ENCODE peak calls at places on chromosomes 3 and 15, in ten cellular contexts. B, L, D, F, Y, W, T, R, X and H are unnamed samples.

GRCh38 chr15:39079296-39079834 is 501.5 kb upstream of the THBS1 start:
- DNase-seq in B (no peak), L (no peak), D (no peak), F (no peak), Y (no peak), W (peak; percentile 71), T (peak; percentile 81), R (no peak), X (peak; percentile 83), H (no peak)

GRCh38 chr3:135667061-135667460 is 298.5 kb upstream of the PPP2R3A start:
- DNase-seq in B (no peak), L (no peak), D (no peak), F (no peak), Y (no peak), W (no peak), T (no peak), R (no peak), X (no peak), H (no peak)

GRCh38 chr3:113005622-113006021 is 14.8 kb downstream of the GTPBP8 start:
- DNase-seq in B (no peak), L (no peak), D (no peak), F (no peak), Y (no peak), W (no peak), T (no peak), R (peak; percentile 81), X (no peak), H (no peak)

GRCh38 chr15:73700041-73700842 is 16.1 kb downstream of the CD276 start:
- DNase-seq in B (peak; percentile 35), L (peak; percentile 84), D (peak; percentile 83), F (peak; percentile 83), Y (peak; percentile 83), W (peak; percentile 88), T (peak; percentile 58), R (peak; percentile 84), X (peak; percentile 80), H (peak; percentile 76)

GRCh38 chr15:57237282-57237642 is 139.0 kb upstream of the CGNL1 start:
- DNase-seq in B (no peak), L (no peak), D (no peak), F (no peak), Y (no peak), W (no peak), T (no peak), R (no peak), X (no peak), H (no peak)

GRCh38 chr3:153096611-153097200 is 65.3 kb upstream of the RAP2B start:
- DNase-seq in B (no peak), L (no peak), D (no peak), F (no peak), Y (no peak), W (no peak), T (peak; percentile 16), R (no peak), X (peak; percentile 74), H (no peak)

GRCh38 chr15:72229076-72229946 is 1.7 kb downstream of the PKM start:
- DNase-seq in B (no peak), L (peak; percentile 60), D (peak; percentile 16), F (peak; percentile 62), Y (peak; percentile 56), W (peak; percentile 90), T (peak; percentile 38), R (peak; percentile 22), X (no peak), H (no peak)

GRCh38 chr15:80120636-80121035 is 32.2 kb upstream of the FAH start:
- DNase-seq in B (no peak), L (no peak), D (no peak), F (no peak), Y (no peak), W (no peak), T (no peak), R (no peak), X (no peak), H (no peak)

GRCh38 chr3:186452517-186452916 is 90.5 kb upstream of the DGKG start:
- DNase-seq in B (no peak), L (no peak), D (no peak), F (no peak), Y (no peak), W (peak; percentile 90), T (peak; percentile 85), R (no peak), X (peak; percentile 95), H (no peak)

GRCh38 chr15:75902129-75902557 is 1.5 kb upstream of the FBXO22 start:
- DNase-seq in B (no peak), L (no peak), D (peak; percentile 73), F (no peak), Y (no peak), W (no peak), T (no peak), R (no peak), X (no peak), H (no peak)

GRCh38 chr15:25832158-25832557 is 31.0 kb downstream of the ATP10A start:
- DNase-seq in B (no peak), L (no peak), D (no peak), F (no peak), Y (no peak), W (peak; percentile 66), T (no peak), R (no peak), X (no peak), H (no peak)

GRCh38 chr3:24923565-24923964 is 428.9 kb upstream of the THRB start:
- DNase-seq in B (no peak), L (no peak), D (no peak), F (no peak), Y (no peak), W (no peak), T (no peak), R (no peak), X (no peak), H (no peak)

GRCh38 chr15:87493803-87494202 is 762.7 kb downstream of the NTRK3 start:
- DNase-seq in B (no peak), L (no peak), D (no peak), F (no peak), Y (no peak), W (no peak), T (peak; percentile 10), R (no peak), X (no peak), H (no peak)

GRCh38 chr15:89130194-89130593 is 41.9 kb downstream of the ABHD2 start:
- DNase-seq in B (no peak), L (no peak), D (no peak), F (no peak), Y (no peak), W (no peak), T (no peak), R (peak; percentile 94), X (no peak), H (no peak)

GRCh38 chr3:150218841-150219240 is 189.3 kb upstream of the TSC22D2 start:
- DNase-seq in B (no peak), L (no peak), D (no peak), F (no peak), Y (no peak), W (no peak), T (no peak), R (no peak), X (no peak), H (no peak)

GRCh38 chr3:150216866-150217600 is 191.1 kb upstream of the TSC22D2 start:
- DNase-seq in B (no peak), L (no peak), D (no peak), F (no peak), Y (no peak), W (no peak), T (peak; percentile 17), R (no peak), X (no peak), H (no peak)

GRCh38 chr3:150216041-150216811 is 191.9 kb upstream of the TSC22D2 start:
- DNase-seq in B (peak; percentile 35), L (no peak), D (no peak), F (peak; percentile 85), Y (no peak), W (peak; percentile 50), T (peak; percentile 56), R (no peak), X (peak; percentile 29), H (no peak)

GRCh38 chr3:150218236-150218635 is 189.9 kb upstream of the TSC22D2 start:
- DNase-seq in B (no peak), L (no peak), D (no peak), F (no peak), Y (no peak), W (no peak), T (no peak), R (no peak), X (no peak), H (no peak)

GRCh38 chr3:150217691-150218090 is 190.4 kb upstream of the TSC22D2 start:
- DNase-seq in B (no peak), L (no peak), D (no peak), F (no peak), Y (no peak), W (no peak), T (no peak), R (no peak), X (no peak), H (no peak)
- H3K4me1 ChIP-seq in B (peaks cover 14% of the 10 kb centered on the region), L (peaks cover 3% of the 10 kb centered on the region), D (peaks cover 3% of the 10 kb centered on the region), F (peaks cover 5% of the 10 kb centered on the region), Y (peaks cover 5% of the 10 kb centered on the region), W (no peaks in the 10 kb centered on the region), T (peaks cover 16% of the 10 kb centered on the region), R (peaks cover 4% of the 10 kb centered on the region), X (peaks cover 3% of the 10 kb centered on the region), H (peaks cover 7% of the 10 kb centered on the region)

DNA sequence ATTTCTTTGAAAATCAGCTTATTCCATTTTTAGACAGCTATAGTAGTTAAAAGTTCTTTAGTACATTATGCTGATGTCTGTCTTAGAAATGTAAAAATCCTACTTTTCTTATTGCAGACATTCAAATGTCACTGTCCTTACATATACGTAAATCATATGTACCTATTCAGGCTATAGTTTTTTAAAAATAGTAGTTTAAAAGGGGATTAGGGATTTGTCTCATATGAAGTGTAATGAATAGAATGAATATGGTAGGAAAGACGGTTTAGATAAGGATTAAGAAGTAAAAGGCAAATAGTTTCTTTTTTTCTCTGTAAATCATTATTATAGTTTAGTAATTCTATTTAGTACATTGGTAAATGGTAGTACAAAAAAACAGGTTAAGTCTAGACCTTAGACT is 7.4 kb downstream of the DIPK2A start:
- DNase-seq in B (no peak), L (no peak), D (no peak), F (no peak), Y (no peak), W (no peak), T (no peak), R (no peak), X (no peak), H (no peak)
- H3K4me1 ChIP-seq in B (peaks cover 22% of the 10 kb centered on the region), L (peaks cover 32% of the 10 kb centered on the region), D (no peaks in the 10 kb centered on the region), F (no peaks in the 10 kb centered on the region), Y (peaks cover 34% of the 10 kb centered on the region), W (peaks cover 47% of the 10 kb centered on the region), T (peaks cover 9% of the 10 kb centered on the region), R (peaks cover 14% of the 10 kb centered on the region), X (peaks cover 25% of the 10 kb centered on the region), H (peaks cover 41% of the 10 kb centered on the region)

DNA sequence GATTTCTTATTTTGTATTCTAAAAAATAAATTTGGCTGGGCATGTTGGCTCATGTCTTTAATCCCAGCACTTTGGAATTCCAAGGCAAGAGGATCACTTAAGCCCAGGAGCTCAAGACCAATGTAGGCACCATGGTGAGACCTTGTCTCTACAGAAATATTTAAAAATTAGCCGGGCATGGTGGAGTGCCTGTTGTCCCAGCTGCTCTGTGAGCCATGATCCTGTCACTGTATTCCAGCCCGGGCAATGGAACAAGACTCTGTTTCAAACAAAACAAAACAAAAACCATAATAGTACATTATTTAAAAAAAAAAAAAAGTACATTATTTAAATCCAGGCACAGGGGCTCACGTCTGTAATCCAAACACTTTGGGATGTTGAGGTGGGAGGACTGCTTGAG is 5.5 kb upstream of the RTF1 start:
- DNase-seq in B (no peak), L (no peak), D (no peak), F (no peak), Y (no peak), W (no peak), T (no peak), R (no peak), X (no peak), H (no peak)
- H3K4me1 ChIP-seq in B (no peaks in the 10 kb centered on the region), L (peaks cover 10% of the 10 kb centered on the region), D (peaks cover 6% of the 10 kb centered on the region), F (no peaks in the 10 kb centered on the region), Y (peaks cover 5% of the 10 kb centered on the region), W (no peaks in the 10 kb centered on the region), T (peaks cover 9% of the 10 kb centered on the region), R (peaks cover 8% of the 10 kb centered on the region), X (peaks cover 4% of the 10 kb centered on the region), H (peaks cover 9% of the 10 kb centered on the region)

GRCh38 chr3:133054572-133054971 is 16.4 kb downstream of the TMEM108 start:
- DNase-seq in B (no peak), L (no peak), D (no peak), F (no peak), Y (no peak), W (no peak), T (no peak), R (no peak), X (no peak), H (no peak)
- H3K4me1 ChIP-seq in B (no peaks in the 10 kb centered on the region), L (no peaks in the 10 kb centered on the region), D (peaks cover 19% of the 10 kb centered on the region), F (no peaks in the 10 kb centered on the region), Y (no peaks in the 10 kb centered on the region), W (no peaks in the 10 kb centered on the region), T (no peaks in the 10 kb centered on the region), R (no peaks in the 10 kb centered on the region), X (no peaks in the 10 kb centered on the region), H (no peaks in the 10 kb centered on the region)